ENCODE peak calls at places on chromosomes 12 and 14, in ten cellular contexts. One of them, this sample, is unnamed.

GRCh38 chr12:117118838-117119591 is 19.8 kb upstream of the TESC start:
- DNase-seq in K562: no peak
- DNase-seq in breast epithelium: no peak
- DNase-seq in HCT116: no peak
- DNase-seq in transverse colon: no peak
- DNase-seq in thoracic aorta: no peak
- DNase-seq in tibial artery: no peak
- DNase-seq in hepatocyte: no peak
- DNase-seq in neural progenitor cell: peak; percentile 89
- DNase-seq in esophagus squamous epithelium: no peak
- DNase-seq in this sample: no peak

GRCh38 chr12:26090853-26091510 is 33.9 kb downstream of the BHLHE41 start:
- DNase-seq in K562: no peak
- DNase-seq in breast epithelium: no peak
- DNase-seq in HCT116: no peak
- DNase-seq in transverse colon: no peak
- DNase-seq in thoracic aorta: no peak
- DNase-seq in tibial artery: no peak
- DNase-seq in hepatocyte: no peak
- DNase-seq in neural progenitor cell: no peak
- DNase-seq in esophagus squamous epithelium: no peak
- DNase-seq in this sample: peak; percentile 65

GRCh38 chr14:95686935-95687334 is 709 bp downstream of the TCL1B start:
- DNase-seq in K562: no peak
- DNase-seq in breast epithelium: no peak
- DNase-seq in HCT116: no peak
- DNase-seq in transverse colon: no peak
- DNase-seq in thoracic aorta: no peak
- DNase-seq in tibial artery: no peak
- DNase-seq in hepatocyte: no peak
- DNase-seq in neural progenitor cell: no peak
- DNase-seq in esophagus squamous epithelium: no peak
- DNase-seq in this sample: no peak

GRCh38 chr12:15634010-15634676 is 155.0 kb downstream of the EPS8 start:
- DNase-seq in K562: no peak
- DNase-seq in breast epithelium: no peak
- DNase-seq in HCT116: no peak
- DNase-seq in transverse colon: no peak
- DNase-seq in thoracic aorta: no peak
- DNase-seq in tibial artery: no peak
- DNase-seq in hepatocyte: no peak
- DNase-seq in neural progenitor cell: no peak
- DNase-seq in esophagus squamous epithelium: no peak
- DNase-seq in this sample: peak; percentile 25

GRCh38 chr12:110846615-110847566 is at the start of gene CCDC63:
- DNase-seq in K562: peak; percentile 57
- DNase-seq in breast epithelium: no peak
- DNase-seq in HCT116: peak; percentile 68
- DNase-seq in transverse colon: peak; percentile 60
- DNase-seq in thoracic aorta: no peak
- DNase-seq in tibial artery: peak; percentile 56
- DNase-seq in hepatocyte: peak; percentile 79
- DNase-seq in neural progenitor cell: peak; percentile 90
- DNase-seq in esophagus squamous epithelium: no peak
- DNase-seq in this sample: no peak

GRCh38 chr14:30227436-30227835 is 299.8 kb upstream of the PRKD1 start:
- DNase-seq in K562: no peak
- DNase-seq in breast epithelium: peak; percentile 24
- DNase-seq in HCT116: no peak
- DNase-seq in transverse colon: no peak
- DNase-seq in thoracic aorta: no peak
- DNase-seq in tibial artery: no peak
- DNase-seq in hepatocyte: no peak
- DNase-seq in neural progenitor cell: no peak
- DNase-seq in esophagus squamous epithelium: no peak
- DNase-seq in this sample: no peak

GRCh38 chr12:130526813-130527212 is 189.1 kb downstream of the PIWIL1 start:
- DNase-seq in K562: peak; percentile 47
- DNase-seq in breast epithelium: no peak
- DNase-seq in HCT116: no peak
- DNase-seq in transverse colon: peak; percentile 17
- DNase-seq in thoracic aorta: no peak
- DNase-seq in tibial artery: no peak
- DNase-seq in hepatocyte: peak; percentile 64
- DNase-seq in neural progenitor cell: peak; percentile 82
- DNase-seq in esophagus squamous epithelium: no peak
- DNase-seq in this sample: no peak

GRCh38 chr12:47340391-47341015 is 260.7 kb upstream of the AMIGO2 start:
- DNase-seq in K562: no peak
- DNase-seq in breast epithelium: peak; percentile 29
- DNase-seq in HCT116: no peak
- DNase-seq in transverse colon: no peak
- DNase-seq in thoracic aorta: no peak
- DNase-seq in tibial artery: no peak
- DNase-seq in hepatocyte: no peak
- DNase-seq in neural progenitor cell: no peak
- DNase-seq in esophagus squamous epithelium: no peak
- DNase-seq in this sample: no peak

GRCh38 chr12:53213348-53213747 is 6.3 kb upstream of the ITGB7 start:
- DNase-seq in K562: peak; percentile 87
- DNase-seq in breast epithelium: peak; percentile 66
- DNase-seq in HCT116: no peak
- DNase-seq in transverse colon: peak; percentile 87
- DNase-seq in thoracic aorta: no peak
- DNase-seq in tibial artery: peak; percentile 79
- DNase-seq in hepatocyte: peak; percentile 90
- DNase-seq in neural progenitor cell: peak; percentile 91
- DNase-seq in esophagus squamous epithelium: no peak
- DNase-seq in this sample: peak; percentile 39

GRCh38 chr14:34331728-34332623 is 130.1 kb downstream of the SPTSSA start:
- DNase-seq in K562: peak; percentile 73
- DNase-seq in breast epithelium: peak; percentile 51
- DNase-seq in HCT116: peak; percentile 57
- DNase-seq in transverse colon: peak; percentile 86
- DNase-seq in thoracic aorta: no peak
- DNase-seq in tibial artery: peak; percentile 37
- DNase-seq in hepatocyte: peak; percentile 79
- DNase-seq in neural progenitor cell: peak; percentile 72
- DNase-seq in esophagus squamous epithelium: no peak
- DNase-seq in this sample: peak; percentile 61
- TF ChIP-seq CTCF in K562: peak; percentile 77
- TF ChIP-seq CTCF in breast epithelium: peak; percentile 72
- TF ChIP-seq CTCF in HCT116: peak; percentile 86
- TF ChIP-seq CTCF in transverse colon: peak; percentile 85
- TF ChIP-seq CTCF in thoracic aorta: peak; percentile 43
- TF ChIP-seq CTCF in tibial artery: peak; percentile 43
- TF ChIP-seq CTCF in hepatocyte: peak; percentile 68
- TF ChIP-seq CTCF in neural progenitor cell: peak; percentile 85
- TF ChIP-seq CTCF in esophagus squamous epithelium: peak; percentile 88
- TF ChIP-seq CTCF in this sample: peak; percentile 73

DNA sequence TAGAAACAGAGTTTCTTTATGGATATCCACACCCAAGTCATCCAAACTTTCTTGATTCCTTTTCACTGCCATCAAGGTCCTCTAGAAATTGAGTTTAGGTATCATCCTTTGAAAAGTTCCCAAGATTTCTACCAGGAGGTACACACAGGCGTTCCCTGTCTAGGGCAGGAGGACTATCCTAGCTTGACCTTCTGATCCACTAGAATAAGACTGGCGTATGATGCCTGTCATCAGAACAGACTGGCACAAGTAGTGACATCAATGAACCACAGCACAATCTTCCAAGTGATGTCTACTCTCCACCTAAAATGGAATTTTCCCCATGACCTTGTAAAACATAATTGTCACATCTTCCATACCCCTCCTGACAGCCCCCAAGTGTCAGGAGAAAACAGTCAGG is 100.8 kb upstream of the FKBP4 start:
- DNase-seq in K562: no peak
- DNase-seq in breast epithelium: no peak
- DNase-seq in HCT116: no peak
- DNase-seq in transverse colon: no peak
- DNase-seq in thoracic aorta: no peak
- DNase-seq in tibial artery: no peak
- DNase-seq in hepatocyte: no peak
- DNase-seq in neural progenitor cell: no peak
- DNase-seq in esophagus squamous epithelium: no peak
- DNase-seq in this sample: no peak
- H3K27me3 ChIP-seq in K562: peaks cover 5% of the 10 kb centered on the region
- H3K27me3 ChIP-seq in breast epithelium: no peaks in the 10 kb centered on the region
- H3K27me3 ChIP-seq in HCT116: peaks cover 35% of the 10 kb centered on the region
- H3K27me3 ChIP-seq in transverse colon: no peaks in the 10 kb centered on the region
- H3K27me3 ChIP-seq in thoracic aorta: no peaks in the 10 kb centered on the region
- H3K27me3 ChIP-seq in tibial artery: no peaks in the 10 kb centered on the region
- H3K27me3 ChIP-seq in hepatocyte: peaks cover 6% of the 10 kb centered on the region
- H3K27me3 ChIP-seq in neural progenitor cell: peaks cover 41% of the 10 kb centered on the region
- H3K27me3 ChIP-seq in esophagus squamous epithelium: no peaks in the 10 kb centered on the region
- H3K27me3 ChIP-seq in this sample: no peaks in the 10 kb centered on the region

GRCh38 chr14:28666961-28667360 is 99.6 kb upstream of the FOXG1 start:
- DNase-seq in K562: no peak
- DNase-seq in breast epithelium: no peak
- DNase-seq in HCT116: no peak
- DNase-seq in transverse colon: no peak
- DNase-seq in thoracic aorta: no peak
- DNase-seq in tibial artery: no peak
- DNase-seq in hepatocyte: no peak
- DNase-seq in neural progenitor cell: no peak
- DNase-seq in esophagus squamous epithelium: no peak
- DNase-seq in this sample: no peak
- H3K4me3 ChIP-seq in K562: no peak overlapping the region
- H3K4me3 ChIP-seq in breast epithelium: no peak overlapping the region
- H3K4me3 ChIP-seq in HCT116: no peak overlapping the region
- H3K4me3 ChIP-seq in transverse colon: no peak overlapping the region
- H3K4me3 ChIP-seq in thoracic aorta: no peak overlapping the region
- H3K4me3 ChIP-seq in tibial artery: no peak overlapping the region
- H3K4me3 ChIP-seq in hepatocyte: no peak overlapping the region
- H3K4me3 ChIP-seq in neural progenitor cell: no peak overlapping the region
- H3K4me3 ChIP-seq in esophagus squamous epithelium: no peak overlapping the region
- H3K4me3 ChIP-seq in this sample: no peak overlapping the region

GRCh38 chr14:68808696-68809095 is 15.8 kb upstream of the ZFP36L1 start:
- DNase-seq in K562: no peak
- DNase-seq in breast epithelium: peak; percentile 14
- DNase-seq in HCT116: no peak
- DNase-seq in transverse colon: no peak
- DNase-seq in thoracic aorta: no peak
- DNase-seq in tibial artery: no peak
- DNase-seq in hepatocyte: no peak
- DNase-seq in neural progenitor cell: no peak
- DNase-seq in esophagus squamous epithelium: no peak
- DNase-seq in this sample: no peak
- TF ChIP-seq CTCF in K562: no peak
- TF ChIP-seq CTCF in breast epithelium: no peak
- TF ChIP-seq CTCF in HCT116: no peak
- TF ChIP-seq CTCF in transverse colon: no peak
- TF ChIP-seq CTCF in thoracic aorta: no peak
- TF ChIP-seq CTCF in tibial artery: no peak
- TF ChIP-seq CTCF in hepatocyte: no peak
- TF ChIP-seq CTCF in neural progenitor cell: no peak
- TF ChIP-seq CTCF in esophagus squamous epithelium: no peak
- TF ChIP-seq CTCF in this sample: no peak

DNA sequence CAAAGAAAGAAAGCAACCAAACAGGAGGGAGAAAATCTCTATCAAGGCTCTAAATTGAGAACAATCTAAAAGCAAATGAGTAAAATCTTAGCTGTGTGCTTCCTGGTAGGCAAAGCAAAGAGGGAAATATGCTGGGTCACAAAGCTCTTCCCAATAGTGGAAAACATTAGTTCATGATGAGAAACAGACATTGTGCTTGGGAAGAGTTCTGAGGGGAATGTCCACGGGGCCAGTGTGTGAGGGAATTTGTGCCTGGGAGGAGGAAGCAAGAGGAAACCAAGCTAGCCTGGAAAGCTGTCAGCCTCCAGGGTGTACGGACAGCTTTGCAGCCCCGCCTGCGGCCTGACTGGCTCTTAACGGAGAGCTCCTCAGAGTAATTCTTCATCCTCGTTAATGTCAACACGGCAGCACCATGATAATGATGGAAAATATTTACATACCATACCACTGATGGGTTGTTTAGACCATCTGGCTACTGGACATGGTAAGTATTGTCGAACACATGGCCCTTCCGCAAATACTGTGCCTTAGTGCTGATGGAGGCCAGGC is 32.4 kb downstream of the PITPNM2 start:
- DNase-seq in K562: no peak
- DNase-seq in breast epithelium: no peak
- DNase-seq in HCT116: no peak
- DNase-seq in transverse colon: peak; percentile 45
- DNase-seq in thoracic aorta: no peak
- DNase-seq in tibial artery: no peak
- DNase-seq in hepatocyte: no peak
- DNase-seq in neural progenitor cell: no peak
- DNase-seq in esophagus squamous epithelium: no peak
- DNase-seq in this sample: no peak
- H3K27me3 ChIP-seq in K562: no peaks in the 10 kb centered on the region
- H3K27me3 ChIP-seq in breast epithelium: no peaks in the 10 kb centered on the region
- H3K27me3 ChIP-seq in HCT116: no peaks in the 10 kb centered on the region
- H3K27me3 ChIP-seq in transverse colon: no peaks in the 10 kb centered on the region
- H3K27me3 ChIP-seq in thoracic aorta: no peaks in the 10 kb centered on the region
- H3K27me3 ChIP-seq in tibial artery: no peaks in the 10 kb centered on the region
- H3K27me3 ChIP-seq in hepatocyte: no peaks in the 10 kb centered on the region
- H3K27me3 ChIP-seq in neural progenitor cell: peaks cover 29% of the 10 kb centered on the region
- H3K27me3 ChIP-seq in esophagus squamous epithelium: no peaks in the 10 kb centered on the region
- H3K27me3 ChIP-seq in this sample: no peaks in the 10 kb centered on the region